ENCODE peak calls at places on chromosome 16, in seven cellular contexts. G, Y, N, E, P, D and K are unnamed samples.
A peak's percentile ranks its signal among the peaks of the same experiment; 100 is the strongest.

GRCh38 chr16:66346221-66346620 is 20.3 kb upstream of the CDH5 start:
- DNase-seq in Y (no peak), P (no peak), G (no peak), E (no peak), N (no peak), D (no peak), K (no peak)

GRCh38 chr16:83888672-83889044 is 10.3 kb upstream of the MLYCD start:
- DNase-seq in E (no peak), N (no peak), Y (no peak), D (no peak), G (no peak), P (no peak), K (no peak)

GRCh38 chr16:15777533-15778203 is 79.2 kb downstream of the MYH11 start:
- DNase-seq in P (peak; percentile 49), Y (no peak), E (no peak), G (no peak), N (peak; percentile 56), D (no peak), K (no peak)

GRCh38 chr16:84292032-84292431 is 2.6 kb upstream of the WFDC1 start:
- DNase-seq in P (peak; percentile 57), G (no peak), Y (no peak), D (no peak), E (no peak), N (peak; percentile 25), K (no peak)

GRCh38 chr16:10922328-10923145 is 19.7 kb downstream of the DEXI start:
- DNase-seq in N (peak; percentile 57), Y (no peak), P (peak; percentile 54), D (no peak), G (peak; percentile 82), E (no peak), K (no peak)

GRCh38 chr16:50285406-50286003 is 19.2 kb downstream of the ADCY7 start:
- DNase-seq in D (no peak), P (no peak), G (no peak), E (no peak), N (no peak), Y (no peak), K (no peak)

GRCh38 chr16:85342348-85342747 is 230.1 kb upstream of the CIBAR2 start:
- DNase-seq in E (no peak), D (no peak), G (no peak), N (no peak), Y (no peak), P (no peak), K (no peak)

GRCh38 chr16:22329199-22329695 is 32.0 kb downstream of the POLR3E start:
- DNase-seq in P (no peak), Y (no peak), N (no peak), G (no peak), E (no peak), D (no peak), K (no peak)

GRCh38 chr16:56041556-56042140 is 149.6 kb upstream of the GNAO1 start:
- DNase-seq in E (no peak), G (no peak), D (no peak), N (no peak), P (peak; percentile 57), Y (no peak), K (no peak)

GRCh38 chr16:78900039-78900811 is 700.3 kb downstream of the MAF start:
- DNase-seq in Y (no peak), G (no peak), D (no peak), P (no peak), E (no peak), N (no peak), K (no peak)
- TF ChIP-seq CTCF in Y (no peak), G (no peak), D (no peak), P (no peak), E (no peak), N (no peak), K (no peak)

GRCh38 chr16:57091200-57091989 is 988 bp upstream of the CPNE2 start:
- DNase-seq in N (peak; percentile 57), G (peak; percentile 19), Y (peak; percentile 58), D (no peak), P (peak; percentile 64), E (no peak), K (no peak)
- TF ChIP-seq CTCF in N (no peak), G (no peak), Y (no peak), D (no peak), P (no peak), E (no peak), K (no peak)

GRCh38 chr16:78770353-78771091 is 671.1 kb downstream of the WWOX start:
- DNase-seq in N (peak; percentile 1), D (peak; percentile 76), P (peak; percentile 52), G (peak; percentile 18), E (no peak), Y (peak; percentile 58), K (no peak)
- TF ChIP-seq CTCF in N (peak; percentile 55), D (no peak), P (peak; percentile 75), G (peak; percentile 76), E (no peak), Y (peak; percentile 83), K (peak; percentile 81)

DNA sequence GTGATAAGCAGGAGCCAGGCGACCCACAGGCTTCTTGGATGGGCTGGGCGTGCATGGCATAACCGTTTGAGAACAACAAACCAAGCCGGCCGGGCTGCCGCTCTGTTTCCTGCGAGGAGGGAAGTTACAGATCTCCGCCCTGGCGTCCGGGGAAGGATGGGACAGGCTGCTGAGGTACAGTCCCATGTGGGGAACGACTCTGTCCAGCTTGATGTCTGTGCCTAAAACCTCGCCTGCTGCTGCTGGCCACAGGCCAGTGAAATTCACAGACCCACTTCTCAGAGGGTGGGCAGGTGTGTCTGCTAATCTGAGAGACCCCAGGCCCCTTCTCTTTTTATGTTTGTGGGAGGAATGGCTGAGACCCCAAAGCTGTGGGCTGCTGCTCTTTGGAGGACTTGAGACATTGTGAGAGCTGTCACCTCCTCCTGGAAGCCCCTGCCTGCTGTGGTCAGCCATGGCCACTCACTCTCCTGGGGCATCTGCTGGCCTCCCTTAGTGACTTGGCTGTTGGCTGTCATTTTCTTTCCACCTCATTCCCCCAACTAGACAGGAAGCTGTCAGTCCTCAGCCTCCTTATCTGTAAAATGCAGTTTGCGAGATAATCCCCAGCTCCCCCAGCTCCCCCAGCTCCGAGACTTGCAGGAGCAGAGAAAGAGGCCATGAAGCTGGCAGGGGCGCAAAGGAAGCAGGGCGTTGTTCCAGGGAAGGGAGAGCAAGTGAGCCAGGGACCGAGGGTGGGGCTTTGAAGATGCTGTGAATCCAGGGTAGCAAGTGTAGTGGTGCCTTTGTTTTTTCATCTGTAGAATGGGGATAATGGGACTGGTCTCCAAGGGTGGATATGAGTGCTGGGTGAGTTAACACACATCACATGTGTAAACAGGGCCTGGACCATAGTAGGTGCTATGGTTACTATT is 51.0 kb downstream of the CMIP start:
- DNase-seq in E (no peak), N (no peak), G (no peak), D (no peak), Y (no peak), P (no peak), K (no peak)
- TF ChIP-seq CTCF in E (no peak), N (no peak), G (no peak), D (no peak), Y (no peak), P (no peak), K (no peak)

DNA sequence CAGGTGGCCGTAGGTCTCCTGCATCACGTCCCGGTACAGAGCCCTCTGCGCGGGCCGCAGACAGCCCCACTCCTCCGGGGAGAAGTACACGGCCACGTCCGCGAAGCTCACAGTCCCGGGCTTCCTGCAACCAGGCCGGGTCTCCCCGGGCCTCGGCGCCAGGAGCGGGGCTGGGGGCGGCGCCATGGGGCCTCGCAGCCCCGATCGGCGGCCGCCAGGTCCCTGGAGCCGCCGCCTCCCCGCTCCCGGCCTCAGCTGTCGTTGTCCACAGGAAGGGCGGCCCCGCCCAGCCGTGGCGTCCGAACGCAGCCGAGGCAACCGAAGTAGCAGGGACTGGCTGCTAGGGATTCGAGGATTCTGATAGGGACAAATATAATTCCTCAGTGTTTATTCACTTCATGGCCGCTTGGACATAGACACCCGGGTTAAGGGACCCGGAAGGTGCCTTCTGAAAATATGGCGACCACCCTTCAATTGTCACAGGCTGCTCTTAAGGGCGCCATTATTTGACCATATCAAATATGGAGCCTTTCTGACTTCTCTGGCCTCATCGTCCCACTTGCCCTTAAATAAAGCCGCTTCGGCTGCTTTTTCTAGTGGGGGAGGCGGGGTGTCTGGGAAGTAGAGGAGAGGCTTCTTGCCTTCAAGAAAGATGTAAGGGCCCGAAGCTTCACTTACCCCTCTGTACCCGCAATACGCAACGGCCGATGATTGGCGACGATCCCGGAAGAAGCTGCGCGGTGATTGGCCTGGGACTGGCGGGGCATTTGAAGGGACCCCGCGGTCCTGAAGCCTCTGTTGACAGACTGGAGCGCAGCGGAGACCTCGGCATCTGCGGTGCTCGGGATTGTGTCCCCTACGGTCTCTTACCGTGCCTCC is at the start of gene ZNF688:
- DNase-seq in Y (peak; percentile 93), G (peak; percentile 94), E (peak; percentile 93), D (peak; percentile 95), P (peak; percentile 97), N (peak; percentile 98), K (peak; percentile 97)
- TF ChIP-seq CTCF in Y (peak; percentile 46), G (no peak), E (no peak), D (no peak), P (no peak), N (no peak), K (peak; percentile 17)

GRCh38 chr16:47460755-47461597 is at the start of the genes ITFG1 and PHKB:
- DNase-seq in E (peak; percentile 60), D (peak; percentile 80), G (peak; percentile 79), P (peak; percentile 90), N (peak; percentile 96), Y (peak; percentile 91), K (peak; percentile 96)
- TF ChIP-seq CTCF in E (no peak), D (no peak), G (no peak), P (no peak), N (no peak), Y (peak; percentile 42), K (peak; percentile 24)

DNA sequence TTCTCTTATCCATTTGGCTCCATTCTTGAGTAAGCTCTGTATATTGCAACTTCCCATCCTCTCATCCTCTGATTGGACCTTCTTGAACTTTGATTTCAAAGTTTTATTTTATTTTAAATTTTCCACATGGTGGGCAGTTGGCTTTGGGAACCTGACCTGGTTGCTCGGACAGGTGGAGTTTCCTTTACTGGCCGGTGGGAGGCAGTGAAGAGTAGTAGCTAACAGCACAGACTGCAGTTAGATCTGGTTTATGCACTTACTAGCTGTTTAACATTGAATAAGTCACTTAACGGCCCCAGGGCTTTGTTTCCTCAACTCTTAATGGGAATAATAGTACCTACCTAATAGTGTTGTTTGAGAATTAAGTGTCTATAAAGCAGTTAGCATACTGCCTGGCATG is 92.8 kb downstream of the GPR139 start:
- DNase-seq in D (no peak), E (no peak), N (no peak), Y (no peak), P (peak; percentile 6), G (no peak), K (no peak)
- TF ChIP-seq CTCF in D (no peak), E (no peak), N (peak; percentile 22), Y (peak; percentile 17), P (peak; percentile 32), G (no peak), K (peak; percentile 51)

DNA sequence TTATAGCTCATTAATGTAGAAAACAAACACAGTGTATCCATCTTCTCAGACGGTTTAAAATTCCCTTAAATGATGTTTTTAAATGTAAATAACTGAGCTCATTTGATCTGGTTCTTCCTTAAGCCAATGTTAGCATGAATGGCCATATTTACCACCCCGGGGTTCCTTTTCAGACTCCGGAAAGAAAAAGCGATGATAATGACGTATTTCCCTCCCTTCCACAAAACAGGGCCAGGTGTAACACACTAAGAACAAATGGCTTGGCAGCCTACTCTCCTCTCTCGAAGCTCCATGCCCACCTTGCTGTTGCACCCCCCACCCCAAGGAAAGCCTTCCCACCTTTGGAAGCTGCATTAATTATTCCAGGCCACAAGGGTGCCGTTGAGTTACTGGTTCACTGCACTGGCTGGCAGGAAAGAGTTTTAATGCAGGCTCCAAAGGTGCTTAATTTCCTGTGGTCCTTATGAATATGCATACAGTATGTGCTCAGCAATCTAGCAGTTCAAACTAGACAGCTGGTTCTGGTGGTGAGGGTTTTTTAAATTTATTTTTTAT is 378.9 kb downstream of the WWOX start:
- DNase-seq in N (no peak), D (no peak), Y (no peak), P (peak; percentile 6), G (no peak), E (no peak), K (no peak)
- TF ChIP-seq CTCF in N (peak; percentile 33), D (no peak), Y (no peak), P (peak; percentile 9), G (peak; percentile 38), E (no peak), K (no peak)